ENCODE peak calls at places on chromosomes 12 and 14, in four cellular contexts. J is NCI-H460; Z is GM04504; U is stimulated activated CD4-positive, alpha-beta T cell treated with anti-CD3 and anti-CD28 coated beads, TNF-alpha, amount 100 ng/mL, for 1 hour. I is an unnamed sample.

GRCh38 chr14:74402264-74403251 is 23.5 kb downstream of the SYNDIG1L start:
- DNase-seq in Z (no peak), U (no peak), J (no peak), I (no peak)

GRCh38 chr12:1864456-1864855 is 44.1 kb downstream of the LRTM2 start:
- DNase-seq in Z (no peak), U (no peak), J (no peak), I (no peak)

GRCh38 chr14:104075530-104076151 is 9.9 kb upstream of the ASPG start:
- DNase-seq in Z (no peak), U (no peak), J (no peak), I (no peak)

GRCh38 chr12:22527999-22528398 is 16.3 kb downstream of the C2CD5 start:
- DNase-seq in U (no peak), Z (peak), J (no peak), I (no peak)

GRCh38 chr12:2959194-2959507 is at the start of gene TEAD4:
- DNase-seq in J (peak), U (no peak), Z (peak), I (no peak)

GRCh38 chr14:68495101-68495637 is 297.7 kb downstream of the ZFP36L1 start:
- DNase-seq in Z (no peak), U (no peak), J (no peak), I (no peak)

GRCh38 chr12:55847603-55848329 is 5.0 kb upstream of the MMP19 start:
- DNase-seq in Z (peak), J (no peak), U (no peak), I (no peak)

GRCh38 chr14:23068792-23069412 is 11.6 kb upstream of the CDH24 start:
- DNase-seq in U (peak), Z (peak), J (peak), I (no peak)

GRCh38 chr12:9098463-9099026 is 17.2 kb downstream of the A2M start:
- DNase-seq in J (no peak), U (no peak), Z (no peak), I (no peak)

GRCh38 chr12:96238336-96239031 is 44.3 kb downstream of the ELK3 start:
- DNase-seq in Z (no peak), U (no peak), J (no peak), I (no peak)

GRCh38 chr12:52566847-52567291 is 6.8 kb downstream of the KRT74 start:
- DNase-seq in Z (no peak), U (no peak), J (no peak), I (no peak)

GRCh38 chr14:74945852-74946658 is 9.3 kb downstream of the PGF start:
- DNase-seq in Z (no peak), U (peak), J (peak), I (peak)

GRCh38 chr14:20176330-20176729 is 14.4 kb upstream of the OR11G2 start:
- DNase-seq in Z (no peak), J (no peak), U (no peak), I (no peak)

GRCh38 chr12:105262461-105263184 is 26.6 kb upstream of the APPL2 start:
- DNase-seq in U (no peak), J (no peak), Z (no peak), I (no peak)

GRCh38 chr14:56129092-56129491 is 10.9 kb downstream of the PELI2 start:
- DNase-seq in Z (no peak), U (no peak), J (no peak), I (no peak)

GRCh38 chr12:27219693-27220056 is 24.4 kb upstream of the STK38L start:
- DNase-seq in J (no peak), U (no peak), Z (no peak), I (no peak)

GRCh38 chr12:93882763-93883162 is 205.6 kb downstream of the CRADD start:
- DNase-seq in U (no peak), Z (no peak), J (no peak), I (no peak)

GRCh38 chr14:86296173-86296572 is 766.2 kb downstream of the FLRT2 start:
- DNase-seq in U (no peak), J (no peak), Z (peak), I (peak)

GRCh38 chr12:118853634-118854033 is 127.7 kb upstream of the SRRM4 start:
- DNase-seq in U (no peak), J (no peak), Z (no peak), I (no peak)

GRCh38 chr12:71441350-71441748 is 1.8 kb downstream of the LGR5 start:
- DNase-seq in U (no peak), J (no peak), Z (no peak), I (no peak)